ENCODE peak calls at places on chromosome 1, in six cellular contexts. R is HFF-Myc, G is body of pancreas, N is cardiac muscle cell, W is kidney, O is AG10803. I is an unnamed sample.

GRCh38 chr1:204287466-204287881 is 72.3 kb downstream of the PLEKHA6 start:
- DNase-seq in R (no peak), G (no peak), N (no peak), W (no peak), O (no peak), I (no peak)

GRCh38 chr1:184972281-184973055 is 1.8 kb downstream of the NIBAN1 start:
- DNase-seq in R (no peak), G (no peak), N (peak), W (no peak), O (peak), I (no peak)

GRCh38 chr1:224721000-224721399 is 104.9 kb downstream of the CNIH3 start:
- DNase-seq in R (no peak), G (no peak), N (no peak), W (no peak), O (no peak), I (no peak)

GRCh38 chr1:155695107-155695506 is 6.2 kb downstream of the DAP3 start:
- DNase-seq in R (no peak), G (peak), N (peak), W (no peak), O (peak), I (no peak)

GRCh38 chr1:41175546-41175945 is 66.6 kb downstream of the SCMH1 start:
- DNase-seq in R (no peak), G (no peak), N (peak), W (no peak), O (no peak), I (no peak)

GRCh38 chr1:201119206-201119814 is 7.1 kb upstream of the CACNA1S start:
- DNase-seq in R (no peak), G (peak), N (peak), W (no peak), O (peak), I (peak)

GRCh38 chr1:116580446-116581322 is 9.9 kb upstream of the CD58 start:
- DNase-seq in R (no peak), G (no peak), N (peak), W (no peak), O (peak), I (no peak)

GRCh38 chr1:27365372-27366112 is 1.2 kb downstream of the MAP3K6 start:
- DNase-seq in R (peak), G (peak), N (peak), W (peak), O (peak), I (peak)

GRCh38 chr1:110196917-110197782 is 13.0 kb upstream of the KCNC4 start:
- DNase-seq in R (no peak), G (peak), N (peak), W (peak), O (peak), I (peak)

GRCh38 chr1:46076343-46076742 is 56.1 kb downstream of the PIK3R3 start:
- DNase-seq in R (no peak), G (no peak), N (no peak), W (no peak), O (no peak), I (no peak)

DNA sequence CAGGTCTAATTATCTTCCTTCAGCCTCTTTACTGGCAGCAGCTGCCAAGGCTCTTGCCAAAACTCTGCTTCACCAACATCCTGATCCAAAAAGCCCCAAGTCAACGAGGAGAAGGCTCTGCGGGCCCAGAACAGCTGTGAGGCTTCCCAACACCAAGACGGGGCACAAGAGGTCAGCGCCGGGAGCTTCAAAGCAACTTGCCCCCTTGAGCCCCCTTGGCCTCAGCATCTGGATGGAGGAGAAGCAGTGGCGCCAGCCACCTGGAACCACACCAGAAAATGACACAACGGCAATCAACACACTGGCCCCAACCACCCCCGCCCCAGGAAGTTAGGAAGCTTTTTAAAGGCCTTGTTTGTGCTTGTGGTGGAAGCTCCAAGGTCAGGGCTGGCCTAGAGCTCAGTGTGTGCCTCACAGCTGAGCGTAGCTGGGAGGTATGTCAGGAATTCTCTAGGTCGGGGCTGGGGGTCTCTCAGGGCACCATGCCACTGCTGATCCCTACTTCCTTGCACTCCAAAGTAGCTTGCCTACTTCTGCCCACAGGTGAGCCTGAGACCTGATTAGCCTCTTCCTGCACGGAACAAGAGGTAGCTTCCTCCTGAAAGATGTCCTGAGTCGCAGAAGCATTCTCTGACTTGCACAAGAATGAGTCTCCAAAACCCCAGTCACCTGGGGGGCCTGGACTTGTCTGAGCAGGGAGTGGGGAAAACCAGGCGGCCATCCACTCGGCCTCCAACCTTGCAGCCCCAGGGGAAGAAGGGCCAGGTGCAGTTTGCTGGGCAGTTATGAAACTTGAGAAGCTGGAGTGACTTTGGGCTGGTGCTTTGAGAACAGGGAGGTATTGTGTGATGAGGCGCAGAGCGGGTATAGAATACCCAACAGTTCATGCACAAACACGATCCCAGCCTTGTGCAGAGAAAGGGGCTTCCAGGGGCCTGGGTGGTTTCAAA is 9.8 kb upstream of the SRP9 start:
- DNase-seq in R (no peak), G (peak), N (peak), W (peak), O (peak), I (no peak)
- TF ChIP-seq CTCF in R (no peak), G (no peak), N (no peak), W (no peak), O (no peak), I (no peak)

DNA sequence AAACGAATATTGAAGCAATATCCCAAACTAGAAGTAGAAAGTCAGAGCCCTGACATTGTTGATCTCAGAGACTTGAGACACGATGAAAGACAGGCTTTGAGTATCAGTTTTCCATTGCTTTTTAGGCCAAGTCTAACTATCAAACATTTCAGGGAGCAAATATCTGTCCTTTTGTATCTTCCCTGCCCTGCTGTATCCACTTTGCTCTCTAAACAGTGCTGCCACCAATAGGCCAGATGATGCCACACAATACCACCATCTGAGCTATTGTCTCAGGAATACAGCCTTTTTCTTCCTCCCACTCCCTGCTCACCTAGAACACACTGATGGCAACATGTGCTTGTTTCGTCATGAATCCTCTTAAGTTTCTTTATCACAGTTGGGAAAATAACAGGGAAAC is 62.6 kb upstream of the SPAG17 start:
- DNase-seq in R (peak), G (no peak), N (peak), W (no peak), O (peak), I (no peak)
- TF ChIP-seq CTCF in R (peak), G (peak), N (peak), W (peak), O (peak), I (no peak)

GRCh38 chr1:181918893-181919728 is 142.4 kb downstream of the ZNF648 start:
- DNase-seq in R (no peak), G (no peak), N (no peak), W (no peak), O (no peak), I (no peak)

GRCh38 chr1:181919729-181919991 is 141.9 kb downstream of the ZNF648 start:
- DNase-seq in R (no peak), G (no peak), N (no peak), W (no peak), O (no peak), I (no peak)
- TF ChIP-seq CTCF in R (no peak), G (no peak), N (no peak), W (no peak), O (no peak), I (no peak)

GRCh38 chr1:37926061-37926924 is 20.6 kb downstream of the INPP5B start:
- DNase-seq in R (no peak), G (no peak), N (no peak), W (no peak), O (no peak), I (no peak)

GRCh38 chr1:37932759-37933158 is 14.1 kb downstream of the INPP5B start:
- DNase-seq in R (no peak), G (no peak), N (no peak), W (no peak), O (peak), I (no peak)

GRCh38 chr1:37930246-37931142 is 16.4 kb downstream of the INPP5B start:
- DNase-seq in R (no peak), G (no peak), N (peak), W (no peak), O (peak), I (no peak)

GRCh38 chr1:37931148-37931492 is 15.7 kb downstream of the INPP5B start:
- DNase-seq in R (no peak), G (no peak), N (no peak), W (no peak), O (no peak), I (no peak)

GRCh38 chr1:37931493-37932158 is 15.2 kb downstream of the INPP5B start:
- DNase-seq in R (peak), G (peak), N (peak), W (peak), O (peak), I (peak)
- TF ChIP-seq CTCF in R (no peak), G (peak), N (no peak), W (no peak), O (no peak), I (peak)

GRCh38 chr1:243288062-243288461 is 32.2 kb downstream of the SDCCAG8 start:
- DNase-seq in R (no peak), G (no peak), N (no peak), W (no peak), O (no peak), I (no peak)
- TF ChIP-seq CTCF in R (no peak), G (no peak), N (no peak), W (no peak), O (no peak), I (no peak)

DNA sequence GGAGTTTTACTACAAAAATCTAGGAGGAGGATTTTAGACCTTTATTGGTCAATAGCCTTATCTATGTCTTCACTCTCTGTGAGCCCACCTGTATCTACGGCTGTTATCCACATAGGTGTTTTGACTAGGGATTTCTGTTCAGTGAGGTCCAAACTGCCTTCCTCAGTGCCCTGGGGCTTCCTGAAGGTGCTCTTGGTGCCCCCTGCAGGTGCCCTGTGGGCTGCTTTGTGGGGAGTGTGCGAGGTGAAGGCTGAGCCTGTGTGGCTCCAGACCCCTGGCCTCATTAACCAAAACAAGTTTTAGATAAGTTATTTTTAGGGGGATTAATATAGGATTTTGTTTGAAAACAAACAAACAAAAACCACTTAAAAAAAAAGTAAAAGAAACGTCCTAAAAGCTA is 122.5 kb downstream of the KIF26B start:
- DNase-seq in R (no peak), G (no peak), N (no peak), W (no peak), O (no peak), I (no peak)
- TF ChIP-seq CTCF in R (peak), G (peak), N (no peak), W (peak), O (no peak), I (no peak)

GRCh38 chr1:235156265-235156664 is 4.8 kb downstream of the RBM34 start:
- DNase-seq in R (no peak), G (no peak), N (no peak), W (no peak), O (no peak), I (no peak)
- TF ChIP-seq CTCF in R (no peak), G (no peak), N (no peak), W (no peak), O (no peak), I (no peak)

DNA sequence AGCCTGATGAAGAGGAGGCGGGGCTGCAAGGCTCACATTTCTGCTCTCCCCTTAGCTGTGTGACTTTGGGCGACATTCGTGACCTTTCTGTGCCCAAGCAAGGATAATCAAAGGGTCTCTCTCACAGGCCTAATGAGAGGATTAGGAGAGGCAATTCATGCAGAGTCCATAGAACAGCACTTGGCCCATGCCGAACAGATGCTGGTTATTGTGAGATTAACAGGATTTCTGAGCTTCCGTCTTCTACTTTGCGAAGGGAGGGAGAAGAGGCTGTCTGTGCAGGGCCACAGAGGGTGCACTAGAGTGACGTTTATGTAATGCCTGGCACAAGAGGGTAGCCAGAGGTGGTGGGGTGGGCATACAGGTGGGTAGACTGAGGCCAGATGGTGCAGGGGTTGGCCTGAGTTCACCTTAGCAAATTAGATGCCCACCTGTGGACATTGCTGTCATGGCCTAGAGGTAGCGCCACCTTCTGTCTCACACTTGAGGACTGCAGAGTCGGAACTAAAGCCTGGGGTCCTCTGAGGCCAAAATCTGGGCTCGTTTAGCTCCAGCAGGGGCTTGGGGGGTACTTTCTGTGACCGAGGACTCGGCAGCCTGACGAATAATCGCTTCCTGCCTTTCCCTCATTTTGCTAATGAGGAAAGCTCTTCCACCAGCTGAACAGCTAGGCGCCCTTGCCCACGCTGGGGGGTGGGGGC is 18.6 kb downstream of the ACTL8 start:
- DNase-seq in R (no peak), G (no peak), N (no peak), W (peak), O (no peak), I (no peak)
- TF ChIP-seq CTCF in R (no peak), G (no peak), N (no peak), W (no peak), O (no peak), I (no peak)

DNA sequence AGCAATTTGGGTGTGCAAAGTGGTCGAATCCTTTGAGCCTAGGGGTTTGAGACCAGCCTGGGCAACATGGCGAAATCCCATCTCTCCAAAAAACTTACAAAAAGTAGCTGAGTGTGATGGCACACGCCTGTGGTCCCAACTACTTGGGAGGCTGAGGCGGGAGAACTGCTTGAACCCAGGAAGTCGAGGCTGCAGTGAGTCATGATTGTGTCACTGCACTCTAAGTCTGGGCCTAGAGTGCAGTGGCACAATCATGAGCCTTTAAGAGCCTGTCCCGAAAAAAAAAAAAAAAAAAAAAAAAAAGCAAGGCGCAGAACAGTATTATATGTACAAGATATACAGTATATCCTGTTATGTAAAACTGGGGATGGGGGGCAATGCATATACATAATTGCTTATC is 25.1 kb upstream of the HTR1D start:
- DNase-seq in R (no peak), G (no peak), N (no peak), W (no peak), O (no peak), I (no peak)
- TF ChIP-seq CTCF in R (no peak), G (no peak), N (no peak), W (no peak), O (no peak), I (no peak)

DNA sequence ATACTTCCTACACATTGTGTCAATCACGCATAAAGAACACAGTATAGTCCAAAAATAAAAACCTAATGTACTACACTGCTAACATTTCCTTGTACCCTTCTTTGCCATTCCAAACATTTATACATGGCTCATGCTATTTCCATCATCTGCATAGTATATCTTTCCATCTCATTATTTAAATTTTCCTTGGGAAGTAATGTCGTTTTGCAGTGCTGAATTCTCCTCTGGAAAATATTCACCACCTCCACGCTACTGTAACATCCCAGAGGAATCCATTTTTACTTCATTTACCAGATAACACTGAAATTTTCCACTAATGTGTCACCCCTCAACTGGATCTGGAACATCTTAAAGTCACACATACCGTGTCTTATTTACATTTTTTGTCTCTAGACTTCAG is 880.9 kb downstream of the AMY1C start:
- DNase-seq in R (no peak), G (no peak), N (no peak), W (no peak), O (no peak), I (no peak)
- TF ChIP-seq CTCF in R (no peak), G (no peak), N (no peak), W (no peak), O (no peak), I (no peak)